ENCODE peak calls at places on chromosome 22, in six cellular contexts. Y is GM13977; E is CD4-positive, alpha-beta T cell; F is WERI-Rb-1; W is brain microvascular endothelial cell; H is GM23338. T is an unnamed sample.

GRCh38 chr22:25745341-25746011 is 3.5 kb downstream of the MYO18B start:
- DNase-seq in F (no peak), Y (no peak), H (no peak), W (peak), E (no peak), T (no peak)

GRCh38 chr22:46045459-46046298 is 68.7 kb upstream of the WNT7B start:
- DNase-seq in W (no peak), F (no peak), H (no peak), Y (no peak), E (no peak), T (no peak)

GRCh38 chr22:46131151-46131587 is 19.2 kb upstream of the PPARA start:
- DNase-seq in W (no peak), F (no peak), Y (no peak), H (peak), E (no peak), T (no peak)

GRCh38 chr22:39205344-39206021 is 39.3 kb downstream of the PDGFB start:
- DNase-seq in Y (no peak), H (no peak), E (no peak), W (peak), F (no peak), T (peak)

GRCh38 chr22:29331213-29331612 is 15.7 kb upstream of the RASL10A start:
- DNase-seq in Y (no peak), W (no peak), E (no peak), H (no peak), F (no peak), T (no peak)

GRCh38 chr22:47309946-47310345 is 547.5 kb downstream of the TBC1D22A start:
- DNase-seq in H (no peak), F (no peak), Y (no peak), E (no peak), W (no peak), T (no peak)

GRCh38 chr22:35352214-35353111 is 28.4 kb upstream of the HMOX1 start:
- DNase-seq in H (peak), F (peak), W (no peak), Y (peak), E (no peak), T (peak)

GRCh38 chr22:36373258-36373579 is 14.5 kb downstream of the MYH9 start:
- DNase-seq in Y (no peak), F (no peak), E (no peak), W (no peak), H (peak), T (no peak)

GRCh38 chr22:40401532-40401931 is 31.1 kb downstream of the SGSM3 start:
- DNase-seq in F (no peak), Y (no peak), E (peak), H (no peak), W (no peak), T (no peak)

GRCh38 chr22:17815703-17816254 is 41.5 kb upstream of the BID start:
- DNase-seq in H (no peak), E (no peak), F (no peak), W (no peak), Y (no peak), T (no peak)

GRCh38 chr22:23894710-23895598 is 771 bp downstream of the MIF start:
- DNase-seq in Y (peak), H (peak), E (peak), F (peak), W (peak), T (peak)

GRCh38 chr22:44452531-44453420 is 45.3 kb downstream of the RTL6 start:
- DNase-seq in W (no peak), E (no peak), Y (no peak), F (no peak), H (no peak), T (no peak)

GRCh38 chr22:35838849-35839646 is 121.4 kb downstream of the APOL5 start:
- DNase-seq in W (peak), Y (no peak), E (no peak), H (peak), F (peak), T (no peak)

GRCh38 chr22:45511847-45512261 is 9.2 kb downstream of the FBLN1 start:
- DNase-seq in F (no peak), W (peak), H (no peak), E (no peak), Y (no peak), T (no peak)

GRCh38 chr22:48960981-48961655 is 866.6 kb downstream of the BRD1 start:
- DNase-seq in E (no peak), W (no peak), F (no peak), Y (no peak), H (no peak), T (no peak)

GRCh38 chr22:39815882-39816395 is 77.6 kb downstream of the ENTHD1 start:
- DNase-seq in H (peak), W (no peak), Y (no peak), E (no peak), F (no peak), T (no peak)

GRCh38 chr22:39308614-39309363 is 10.6 kb downstream of the RPL3 start:
- DNase-seq in W (peak), F (no peak), E (no peak), Y (no peak), H (peak), T (no peak)

GRCh38 chr22:37244114-37244921 is at the start of gene RAC2:
- DNase-seq in E (peak), W (peak), F (peak), H (peak), Y (peak), T (peak)

GRCh38 chr22:24230911-24231656 is 13.8 kb downstream of the GGT5 start:
- DNase-seq in W (no peak), E (peak), F (peak), H (peak), Y (peak), T (peak)

GRCh38 chr22:21641417-21641794 is 696 bp upstream of the SDF2L1 start:
- DNase-seq in H (peak), W (no peak), Y (peak), F (peak), E (no peak), T (no peak)

GRCh38 chr22:17228725-17229126 is 9.5 kb upstream of the ADA2 start:
- DNase-seq in E (no peak), Y (no peak), H (no peak), W (no peak), F (no peak), T (no peak)

GRCh38 chr22:46843691-46844297 is 81.3 kb downstream of the TBC1D22A start:
- DNase-seq in H (no peak), E (no peak), F (no peak), W (no peak), Y (no peak), T (no peak)

GRCh38 chr22:22463855-22464540 is 44.5 kb downstream of the ZNF280B start:
- DNase-seq in H (peak), Y (peak), W (peak), F (peak), E (peak), T (peak)

GRCh38 chr22:30252411-30253204 is 6.0 kb upstream of the LIF start:
- DNase-seq in W (no peak), F (no peak), H (peak), Y (no peak), E (no peak), T (no peak)

GRCh38 chr22:45125198-45125597 is 38.5 kb upstream of the NUP50 start:
- DNase-seq in E (no peak), H (no peak), Y (no peak), W (peak), F (no peak), T (no peak)

GRCh38 chr22:18119409-18120110 is 9.0 kb downstream of the TUBA8 start:
- DNase-seq in F (no peak), H (no peak), Y (no peak), W (no peak), E (no peak), T (no peak)

GRCh38 chr22:43985532-43985931 is 30.3 kb downstream of the SAMM50 start:
- DNase-seq in W (no peak), F (no peak), Y (no peak), H (no peak), E (no peak), T (no peak)

GRCh38 chr22:50303515-50303847 is 4.0 kb downstream of the PLXNB2 start:
- DNase-seq in H (no peak), W (no peak), Y (no peak), F (no peak), E (no peak), T (no peak)

GRCh38 chr22:50302564-50302963 is 4.9 kb downstream of the PLXNB2 start:
- DNase-seq in H (no peak), W (no peak), E (no peak), F (no peak), Y (no peak), T (no peak)

GRCh38 chr22:50305393-50305657 is 2.1 kb downstream of the PLXNB2 start:
- DNase-seq in E (no peak), W (no peak), Y (no peak), F (no peak), H (no peak), T (no peak)

GRCh38 chr22:50304528-50305392 is 2.7 kb downstream of the PLXNB2 start:
- DNase-seq in H (no peak), W (no peak), Y (no peak), F (no peak), E (no peak), T (no peak)

DNA sequence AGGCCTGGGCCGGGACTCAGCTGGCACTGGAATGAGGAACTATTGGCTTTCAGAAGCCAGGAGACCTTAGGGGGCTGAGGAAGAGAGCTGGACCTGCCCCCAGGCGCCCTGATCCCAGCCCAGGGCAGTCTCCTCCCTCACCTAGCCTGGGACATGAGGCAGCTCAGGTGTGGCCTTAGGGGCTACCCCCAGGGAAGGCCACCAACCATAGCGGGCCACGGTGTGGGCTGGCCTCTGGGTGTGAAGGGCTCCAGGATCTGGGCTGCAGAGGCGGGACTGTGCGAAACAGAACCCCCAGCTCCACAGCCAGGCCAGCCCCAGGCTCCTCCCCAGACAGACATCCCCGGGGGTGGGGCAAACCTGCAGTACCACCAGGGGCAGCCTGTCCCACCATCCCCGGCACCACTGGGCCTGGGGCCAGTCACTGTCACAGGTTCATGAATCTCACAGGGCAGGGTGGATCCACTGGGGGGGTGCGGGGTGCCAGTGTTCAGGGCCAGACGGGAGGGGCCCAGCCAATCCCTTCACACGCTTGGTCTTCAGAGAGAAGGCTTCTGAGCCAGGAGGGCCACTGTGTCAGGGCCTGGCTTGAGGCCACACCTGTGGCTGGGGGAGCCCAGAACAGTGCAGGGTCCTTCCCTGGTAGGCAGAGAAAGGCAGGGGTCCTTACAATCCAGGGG is 3.5 kb downstream of the PLXNB2 start:
- DNase-seq in E (no peak), W (no peak), Y (no peak), F (peak), H (peak), T (peak)
- TF ChIP-seq CTCF in E (no peak), W (peak), Y (peak), F (peak), H (peak), T (no peak)

GRCh38 chr22:42340150-42340549 is 69.7 kb upstream of the TCF20 start:
- DNase-seq in H (no peak), F (no peak), W (no peak), Y (no peak), E (no peak), T (no peak)

GRCh38 chr22:42336527-42337227 is 66.2 kb upstream of the TCF20 start:
- DNase-seq in Y (no peak), W (no peak), H (no peak), E (no peak), F (no peak), T (no peak)

GRCh38 chr22:42340695-42341383 is 70.4 kb upstream of the TCF20 start:
- DNase-seq in H (peak), E (no peak), W (no peak), F (peak), Y (no peak), T (no peak)

GRCh38 chr22:42337356-42337755 is 66.9 kb upstream of the TCF20 start:
- DNase-seq in H (no peak), E (no peak), Y (no peak), F (no peak), W (no peak), T (no peak)

GRCh38 chr22:42338502-42338901 is 68.0 kb upstream of the TCF20 start:
- DNase-seq in H (no peak), W (no peak), F (no peak), E (no peak), Y (no peak), T (no peak)
- TF ChIP-seq CTCF in H (no peak), W (no peak), F (no peak), E (no peak), Y (no peak), T (no peak)

DNA sequence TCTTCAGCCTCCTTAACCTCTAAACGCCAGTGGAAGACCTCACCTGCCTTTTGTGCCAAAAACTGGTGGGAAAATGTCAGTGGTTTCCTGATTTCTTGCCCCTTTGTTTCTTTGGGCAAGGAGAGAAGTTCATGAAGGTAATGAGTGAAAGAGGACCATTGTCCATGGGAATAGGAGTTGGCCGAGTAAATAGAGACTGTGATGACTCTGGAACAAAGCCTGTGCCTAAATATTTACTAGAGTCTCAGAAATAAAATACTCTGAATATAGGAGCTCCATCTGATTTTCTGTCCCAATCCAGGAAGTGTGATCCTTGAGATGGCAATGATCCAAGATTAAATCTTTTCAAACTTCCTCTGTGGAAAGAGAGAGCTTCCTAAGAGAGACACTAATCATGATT is 12.0 kb downstream of the SLC5A1 start:
- DNase-seq in F (no peak), Y (no peak), H (no peak), W (no peak), E (no peak), T (no peak)
- TF ChIP-seq CTCF in F (no peak), Y (no peak), H (no peak), W (no peak), E (no peak), T (no peak)

DNA sequence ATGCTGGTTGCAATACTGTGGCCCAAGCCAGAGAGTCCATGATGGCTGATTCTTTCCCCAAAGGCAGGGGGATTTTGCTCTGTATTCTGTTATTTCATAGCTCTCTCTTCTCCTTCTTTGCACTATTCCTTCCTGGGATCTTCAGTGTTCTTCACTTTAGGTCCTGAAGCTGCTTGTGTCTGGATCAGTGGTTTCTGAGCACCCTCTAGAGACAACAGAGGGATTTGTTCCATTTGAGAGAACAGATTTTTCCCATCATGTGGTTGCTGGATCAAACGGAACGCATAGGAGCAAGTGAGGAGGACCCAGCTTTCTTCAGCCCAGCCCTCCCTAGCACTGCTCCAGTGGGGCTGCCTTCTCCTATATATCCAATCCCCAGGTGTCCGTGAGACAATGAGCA is 68.7 kb upstream of the SYN3 start:
- DNase-seq in Y (no peak), E (no peak), H (peak), W (no peak), F (peak), T (no peak)
- TF ChIP-seq CTCF in Y (no peak), E (no peak), H (peak), W (no peak), F (peak), T (no peak)